ENCODE peak calls at places on chromosomes 6 and 20, in eight cellular contexts. One of them, this sample, is unnamed.

GRCh38 chr6:133333852-133334251 is 92.7 kb downstream of the EYA4 start:
- DNase-seq in stimulated activated CD8-positive, alpha-beta memory T cell treated with anti-CD3 and anti-CD28 coated beads, Interleukin-15, amount 100 ng/mL, for 1 hour: no peak
- DNase-seq in left colon: no peak
- DNase-seq in stimulated activated naive CD8-positive, alpha-beta T cell treated with anti-CD3 and anti-CD28 coated beads, Interleukin-15, Interleukin-2, amounts not matched to agents 100 U/mL and 50 U/mL, for 24 hours: no peak
- DNase-seq in NCI-H1436: no peak
- DNase-seq in NCI-H2081: no peak
- DNase-seq in hepatic stellate cell: no peak
- DNase-seq in hypothalamus: no peak
- DNase-seq in this sample: no peak

GRCh38 chr20:11120451-11120850 is 446.7 kb upstream of the JAG1 start:
- DNase-seq in NCI-H1436: no peak
- DNase-seq in left colon: no peak
- DNase-seq in stimulated activated naive CD8-positive, alpha-beta T cell treated with anti-CD3 and anti-CD28 coated beads, Interleukin-15, Interleukin-2, amounts not matched to agents 100 U/mL and 50 U/mL, for 24 hours: no peak
- DNase-seq in hypothalamus: no peak
- DNase-seq in hepatic stellate cell: no peak
- DNase-seq in stimulated activated CD8-positive, alpha-beta memory T cell treated with anti-CD3 and anti-CD28 coated beads, Interleukin-15, amount 100 ng/mL, for 1 hour: no peak
- DNase-seq in NCI-H2081: no peak
- DNase-seq in this sample: no peak

GRCh38 chr6:50889912-50890311 is 71.2 kb downstream of the TFAP2B start:
- DNase-seq in NCI-H1436: no peak
- DNase-seq in NCI-H2081: no peak
- DNase-seq in left colon: no peak
- DNase-seq in stimulated activated naive CD8-positive, alpha-beta T cell treated with anti-CD3 and anti-CD28 coated beads, Interleukin-15, Interleukin-2, amounts not matched to agents 100 U/mL and 50 U/mL, for 24 hours: no peak
- DNase-seq in stimulated activated CD8-positive, alpha-beta memory T cell treated with anti-CD3 and anti-CD28 coated beads, Interleukin-15, amount 100 ng/mL, for 1 hour: no peak
- DNase-seq in hypothalamus: no peak
- DNase-seq in hepatic stellate cell: no peak
- DNase-seq in this sample: peak

GRCh38 chr20:51931321-51931720 is 129.0 kb upstream of the SALL4 start:
- DNase-seq in hypothalamus: no peak
- DNase-seq in left colon: no peak
- DNase-seq in NCI-H2081: no peak
- DNase-seq in stimulated activated naive CD8-positive, alpha-beta T cell treated with anti-CD3 and anti-CD28 coated beads, Interleukin-15, Interleukin-2, amounts not matched to agents 100 U/mL and 50 U/mL, for 24 hours: no peak
- DNase-seq in hepatic stellate cell: no peak
- DNase-seq in stimulated activated CD8-positive, alpha-beta memory T cell treated with anti-CD3 and anti-CD28 coated beads, Interleukin-15, amount 100 ng/mL, for 1 hour: no peak
- DNase-seq in NCI-H1436: no peak
- DNase-seq in this sample: peak

GRCh38 chr20:36808317-36809257 is 35.0 kb upstream of the DSN1 start:
- DNase-seq in left colon: peak
- DNase-seq in stimulated activated naive CD8-positive, alpha-beta T cell treated with anti-CD3 and anti-CD28 coated beads, Interleukin-15, Interleukin-2, amounts not matched to agents 100 U/mL and 50 U/mL, for 24 hours: peak
- DNase-seq in hypothalamus: no peak
- DNase-seq in stimulated activated CD8-positive, alpha-beta memory T cell treated with anti-CD3 and anti-CD28 coated beads, Interleukin-15, amount 100 ng/mL, for 1 hour: peak
- DNase-seq in NCI-H1436: peak
- DNase-seq in hepatic stellate cell: peak
- DNase-seq in NCI-H2081: peak
- DNase-seq in this sample: peak

GRCh38 chr6:151351146-151351700 is 40.1 kb downstream of the ZBTB2 start:
- DNase-seq in stimulated activated naive CD8-positive, alpha-beta T cell treated with anti-CD3 and anti-CD28 coated beads, Interleukin-15, Interleukin-2, amounts not matched to agents 100 U/mL and 50 U/mL, for 24 hours: no peak
- DNase-seq in NCI-H2081: no peak
- DNase-seq in hepatic stellate cell: no peak
- DNase-seq in left colon: no peak
- DNase-seq in hypothalamus: no peak
- DNase-seq in stimulated activated CD8-positive, alpha-beta memory T cell treated with anti-CD3 and anti-CD28 coated beads, Interleukin-15, amount 100 ng/mL, for 1 hour: no peak
- DNase-seq in NCI-H1436: no peak
- DNase-seq in this sample: no peak

GRCh38 chr6:169208011-169208410 is 45.6 kb downstream of the THBS2 start:
- DNase-seq in NCI-H2081: no peak
- DNase-seq in hypothalamus: no peak
- DNase-seq in NCI-H1436: no peak
- DNase-seq in stimulated activated CD8-positive, alpha-beta memory T cell treated with anti-CD3 and anti-CD28 coated beads, Interleukin-15, amount 100 ng/mL, for 1 hour: no peak
- DNase-seq in left colon: no peak
- DNase-seq in stimulated activated naive CD8-positive, alpha-beta T cell treated with anti-CD3 and anti-CD28 coated beads, Interleukin-15, Interleukin-2, amounts not matched to agents 100 U/mL and 50 U/mL, for 24 hours: no peak
- DNase-seq in hepatic stellate cell: no peak
- DNase-seq in this sample: no peak

GRCh38 chr20:32333988-32334885 is 23.9 kb upstream of the ASXL1 start:
- DNase-seq in stimulated activated naive CD8-positive, alpha-beta T cell treated with anti-CD3 and anti-CD28 coated beads, Interleukin-15, Interleukin-2, amounts not matched to agents 100 U/mL and 50 U/mL, for 24 hours: peak
- DNase-seq in left colon: peak
- DNase-seq in NCI-H2081: no peak
- DNase-seq in hypothalamus: no peak
- DNase-seq in NCI-H1436: no peak
- DNase-seq in stimulated activated CD8-positive, alpha-beta memory T cell treated with anti-CD3 and anti-CD28 coated beads, Interleukin-15, amount 100 ng/mL, for 1 hour: peak
- DNase-seq in hepatic stellate cell: no peak
- DNase-seq in this sample: no peak

GRCh38 chr20:41044409-41045062 is 15.9 kb downstream of the TOP1 start:
- DNase-seq in stimulated activated CD8-positive, alpha-beta memory T cell treated with anti-CD3 and anti-CD28 coated beads, Interleukin-15, amount 100 ng/mL, for 1 hour: no peak
- DNase-seq in NCI-H2081: no peak
- DNase-seq in stimulated activated naive CD8-positive, alpha-beta T cell treated with anti-CD3 and anti-CD28 coated beads, Interleukin-15, Interleukin-2, amounts not matched to agents 100 U/mL and 50 U/mL, for 24 hours: no peak
- DNase-seq in hepatic stellate cell: no peak
- DNase-seq in hypothalamus: no peak
- DNase-seq in NCI-H1436: no peak
- DNase-seq in left colon: no peak
- DNase-seq in this sample: no peak

This sample was measured in ELF-1.